ENCODE peak calls at places on chromosomes 13 and 19, in four cellular contexts. One of them, this sample, is unnamed.

GRCh38 chr13:36030670-36031331 is 100.4 kb downstream of the DCLK1 start:
- DNase-seq in stimulated activated CD4-positive, alpha-beta T cell treated with anti-CD3 and anti-CD28 coated beads, Interleukin-12 subunit alpha, Interleukin-12 subunit beta, amount 100 ng/mL, for 4 hours: no peak
- DNase-seq in left colon: no peak
- DNase-seq in T-cell: no peak
- DNase-seq in this sample: no peak

GRCh38 chr19:41376241-41376997 is at the start of gene TMEM91:
- DNase-seq in stimulated activated CD4-positive, alpha-beta T cell treated with anti-CD3 and anti-CD28 coated beads, Interleukin-12 subunit alpha, Interleukin-12 subunit beta, amount 100 ng/mL, for 4 hours: no peak
- DNase-seq in left colon: peak
- DNase-seq in T-cell: no peak
- DNase-seq in this sample: no peak

GRCh38 chr13:40200273-40200978 is 466.0 kb downstream of the FOXO1 start:
- DNase-seq in stimulated activated CD4-positive, alpha-beta T cell treated with anti-CD3 and anti-CD28 coated beads, Interleukin-12 subunit alpha, Interleukin-12 subunit beta, amount 100 ng/mL, for 4 hours: no peak
- DNase-seq in left colon: no peak
- DNase-seq in T-cell: no peak
- DNase-seq in this sample: no peak

GRCh38 chr13:40982772-40983171 is 36.3 kb downstream of the ELF1 start:
- DNase-seq in stimulated activated CD4-positive, alpha-beta T cell treated with anti-CD3 and anti-CD28 coated beads, Interleukin-12 subunit alpha, Interleukin-12 subunit beta, amount 100 ng/mL, for 4 hours: no peak
- DNase-seq in T-cell: no peak
- DNase-seq in left colon: peak
- DNase-seq in this sample: peak

GRCh38 chr13:27012482-27013197 is 159.0 kb downstream of the USP12 start:
- DNase-seq in T-cell: no peak
- DNase-seq in left colon: no peak
- DNase-seq in stimulated activated CD4-positive, alpha-beta T cell treated with anti-CD3 and anti-CD28 coated beads, Interleukin-12 subunit alpha, Interleukin-12 subunit beta, amount 100 ng/mL, for 4 hours: no peak
- DNase-seq in this sample: no peak

GRCh38 chr13:80334582-80335260 is 6.2 kb downstream of the SPRY2 start:
- DNase-seq in left colon: no peak
- DNase-seq in T-cell: no peak
- DNase-seq in stimulated activated CD4-positive, alpha-beta T cell treated with anti-CD3 and anti-CD28 coated beads, Interleukin-12 subunit alpha, Interleukin-12 subunit beta, amount 100 ng/mL, for 4 hours: no peak
- DNase-seq in this sample: no peak

GRCh38 chr19:14514215-14514871 is 3.9 kb downstream of the DNAJB1 start:
- DNase-seq in stimulated activated CD4-positive, alpha-beta T cell treated with anti-CD3 and anti-CD28 coated beads, Interleukin-12 subunit alpha, Interleukin-12 subunit beta, amount 100 ng/mL, for 4 hours: no peak
- DNase-seq in left colon: no peak
- DNase-seq in T-cell: no peak
- DNase-seq in this sample: no peak

GRCh38 chr13:33372251-33372919 is 86.8 kb upstream of the STARD13 start:
- DNase-seq in stimulated activated CD4-positive, alpha-beta T cell treated with anti-CD3 and anti-CD28 coated beads, Interleukin-12 subunit alpha, Interleukin-12 subunit beta, amount 100 ng/mL, for 4 hours: no peak
- DNase-seq in left colon: no peak
- DNase-seq in T-cell: no peak
- DNase-seq in this sample: no peak

GRCh38 chr13:44759222-44759721 is 183.1 kb upstream of the TSC22D1 start:
- DNase-seq in T-cell: no peak
- DNase-seq in stimulated activated CD4-positive, alpha-beta T cell treated with anti-CD3 and anti-CD28 coated beads, Interleukin-12 subunit alpha, Interleukin-12 subunit beta, amount 100 ng/mL, for 4 hours: no peak
- DNase-seq in left colon: no peak
- DNase-seq in this sample: no peak

GRCh38 chr19:37007587-37008220 is 70.5 kb upstream of the ZNF420 start:
- DNase-seq in stimulated activated CD4-positive, alpha-beta T cell treated with anti-CD3 and anti-CD28 coated beads, Interleukin-12 subunit alpha, Interleukin-12 subunit beta, amount 100 ng/mL, for 4 hours: peak
- DNase-seq in left colon: no peak
- DNase-seq in T-cell: peak
- DNase-seq in this sample: peak

GRCh38 chr13:24217601-24218281 is 57.2 kb downstream of the SPATA13 start:
- DNase-seq in left colon: peak
- DNase-seq in stimulated activated CD4-positive, alpha-beta T cell treated with anti-CD3 and anti-CD28 coated beads, Interleukin-12 subunit alpha, Interleukin-12 subunit beta, amount 100 ng/mL, for 4 hours: no peak
- DNase-seq in T-cell: no peak
- DNase-seq in this sample: no peak

GRCh38 chr19:31364956-31365355 is 15.7 kb upstream of the TSHZ3 start:
- DNase-seq in stimulated activated CD4-positive, alpha-beta T cell treated with anti-CD3 and anti-CD28 coated beads, Interleukin-12 subunit alpha, Interleukin-12 subunit beta, amount 100 ng/mL, for 4 hours: no peak
- DNase-seq in left colon: no peak
- DNase-seq in T-cell: no peak
- DNase-seq in this sample: no peak

GRCh38 chr13:48636550-48636949 is 17.2 kb upstream of the CYSLTR2 start:
- DNase-seq in stimulated activated CD4-positive, alpha-beta T cell treated with anti-CD3 and anti-CD28 coated beads, Interleukin-12 subunit alpha, Interleukin-12 subunit beta, amount 100 ng/mL, for 4 hours: no peak
- DNase-seq in T-cell: no peak
- DNase-seq in left colon: no peak
- DNase-seq in this sample: no peak

GRCh38 chr19:42629191-42629590 is 34.5 kb upstream of the CEACAM8 start:
- DNase-seq in stimulated activated CD4-positive, alpha-beta T cell treated with anti-CD3 and anti-CD28 coated beads, Interleukin-12 subunit alpha, Interleukin-12 subunit beta, amount 100 ng/mL, for 4 hours: no peak
- DNase-seq in left colon: no peak
- DNase-seq in T-cell: no peak
- DNase-seq in this sample: no peak

GRCh38 chr19:35429698-35430097 is 18.4 kb upstream of the FFAR2 start:
- DNase-seq in stimulated activated CD4-positive, alpha-beta T cell treated with anti-CD3 and anti-CD28 coated beads, Interleukin-12 subunit alpha, Interleukin-12 subunit beta, amount 100 ng/mL, for 4 hours: no peak
- DNase-seq in T-cell: no peak
- DNase-seq in left colon: peak
- DNase-seq in this sample: no peak

GRCh38 chr13:71751074-71751473 is 115.9 kb downstream of the DACH1 start:
- DNase-seq in T-cell: no peak
- DNase-seq in stimulated activated CD4-positive, alpha-beta T cell treated with anti-CD3 and anti-CD28 coated beads, Interleukin-12 subunit alpha, Interleukin-12 subunit beta, amount 100 ng/mL, for 4 hours: no peak
- DNase-seq in left colon: no peak
- DNase-seq in this sample: no peak

GRCh38 chr19:15635016-15635805 is 5.5 kb upstream of the CYP4F3 start:
- DNase-seq in left colon: no peak
- DNase-seq in T-cell: no peak
- DNase-seq in stimulated activated CD4-positive, alpha-beta T cell treated with anti-CD3 and anti-CD28 coated beads, Interleukin-12 subunit alpha, Interleukin-12 subunit beta, amount 100 ng/mL, for 4 hours: no peak
- DNase-seq in this sample: no peak

GRCh38 chr13:78286748-78287147 is 316.6 kb downstream of the POU4F1 start:
- DNase-seq in left colon: no peak
- DNase-seq in T-cell: no peak
- DNase-seq in stimulated activated CD4-positive, alpha-beta T cell treated with anti-CD3 and anti-CD28 coated beads, Interleukin-12 subunit alpha, Interleukin-12 subunit beta, amount 100 ng/mL, for 4 hours: no peak
- DNase-seq in this sample: no peak

GRCh38 chr19:32901504-32902161 is 32.1 kb upstream of the SLC7A9 start:
- DNase-seq in left colon: no peak
- DNase-seq in stimulated activated CD4-positive, alpha-beta T cell treated with anti-CD3 and anti-CD28 coated beads, Interleukin-12 subunit alpha, Interleukin-12 subunit beta, amount 100 ng/mL, for 4 hours: no peak
- DNase-seq in T-cell: no peak
- DNase-seq in this sample: no peak

GRCh38 chr19:16273005-16273404 is 51.6 kb upstream of the KLF2 start:
- DNase-seq in T-cell: no peak
- DNase-seq in left colon: no peak
- DNase-seq in stimulated activated CD4-positive, alpha-beta T cell treated with anti-CD3 and anti-CD28 coated beads, Interleukin-12 subunit alpha, Interleukin-12 subunit beta, amount 100 ng/mL, for 4 hours: no peak
- DNase-seq in this sample: no peak

GRCh38 chr13:51902776-51903175 is 41.0 kb downstream of the CCDC70 start:
- DNase-seq in T-cell: no peak
- DNase-seq in left colon: no peak
- DNase-seq in stimulated activated CD4-positive, alpha-beta T cell treated with anti-CD3 and anti-CD28 coated beads, Interleukin-12 subunit alpha, Interleukin-12 subunit beta, amount 100 ng/mL, for 4 hours: no peak
- DNase-seq in this sample: no peak

GRCh38 chr13:82747948-82748347 is 1134.3 kb downstream of the SLITRK1 start:
- DNase-seq in T-cell: no peak
- DNase-seq in left colon: no peak
- DNase-seq in stimulated activated CD4-positive, alpha-beta T cell treated with anti-CD3 and anti-CD28 coated beads, Interleukin-12 subunit alpha, Interleukin-12 subunit beta, amount 100 ng/mL, for 4 hours: no peak
- DNase-seq in this sample: no peak

GRCh38 chr13:102913924-102914628 is 68.2 kb downstream of the ERCC5 start:
- DNase-seq in T-cell: no peak
- DNase-seq in left colon: no peak
- DNase-seq in stimulated activated CD4-positive, alpha-beta T cell treated with anti-CD3 and anti-CD28 coated beads, Interleukin-12 subunit alpha, Interleukin-12 subunit beta, amount 100 ng/mL, for 4 hours: no peak
- DNase-seq in this sample: no peak

GRCh38 chr13:81610613-81611012 is 1269.7 kb upstream of the SPRY2 start:
- DNase-seq in T-cell: no peak
- DNase-seq in left colon: no peak
- DNase-seq in stimulated activated CD4-positive, alpha-beta T cell treated with anti-CD3 and anti-CD28 coated beads, Interleukin-12 subunit alpha, Interleukin-12 subunit beta, amount 100 ng/mL, for 4 hours: no peak
- DNase-seq in this sample: no peak

GRCh38 chr13:96338030-96338429 is 248.1 kb downstream of the HS6ST3 start:
- DNase-seq in left colon: no peak
- DNase-seq in T-cell: no peak
- DNase-seq in stimulated activated CD4-positive, alpha-beta T cell treated with anti-CD3 and anti-CD28 coated beads, Interleukin-12 subunit alpha, Interleukin-12 subunit beta, amount 100 ng/mL, for 4 hours: no peak
- DNase-seq in this sample: no peak

GRCh38 chr19:45470147-45471081 is 2.6 kb downstream of the FOSB start:
- DNase-seq in stimulated activated CD4-positive, alpha-beta T cell treated with anti-CD3 and anti-CD28 coated beads, Interleukin-12 subunit alpha, Interleukin-12 subunit beta, amount 100 ng/mL, for 4 hours: no peak
- DNase-seq in left colon: no peak
- DNase-seq in T-cell: no peak
- DNase-seq in this sample: peak

GRCh38 chr19:1396768-1397679 is 4.3 kb downstream of the GAMT start:
- DNase-seq in stimulated activated CD4-positive, alpha-beta T cell treated with anti-CD3 and anti-CD28 coated beads, Interleukin-12 subunit alpha, Interleukin-12 subunit beta, amount 100 ng/mL, for 4 hours: no peak
- DNase-seq in T-cell: no peak
- DNase-seq in left colon: no peak
- DNase-seq in this sample: no peak

GRCh38 chr13:110023729-110024645 is 237.6 kb upstream of the IRS2 start:
- DNase-seq in left colon: peak
- DNase-seq in stimulated activated CD4-positive, alpha-beta T cell treated with anti-CD3 and anti-CD28 coated beads, Interleukin-12 subunit alpha, Interleukin-12 subunit beta, amount 100 ng/mL, for 4 hours: no peak
- DNase-seq in T-cell: no peak
- DNase-seq in this sample: no peak

GRCh38 chr13:99911069-99911964 is 60.2 kb downstream of the ZIC5 start:
- DNase-seq in stimulated activated CD4-positive, alpha-beta T cell treated with anti-CD3 and anti-CD28 coated beads, Interleukin-12 subunit alpha, Interleukin-12 subunit beta, amount 100 ng/mL, for 4 hours: no peak
- DNase-seq in T-cell: no peak
- DNase-seq in left colon: no peak
- DNase-seq in this sample: no peak

GRCh38 chr13:67095621-67096020 is 134.5 kb downstream of the PCDH9 start:
- DNase-seq in left colon: no peak
- DNase-seq in stimulated activated CD4-positive, alpha-beta T cell treated with anti-CD3 and anti-CD28 coated beads, Interleukin-12 subunit alpha, Interleukin-12 subunit beta, amount 100 ng/mL, for 4 hours: no peak
- DNase-seq in T-cell: no peak
- DNase-seq in this sample: no peak

GRCh38 chr13:98892821-98893220 is 85.0 kb downstream of the DOCK9 start:
- DNase-seq in stimulated activated CD4-positive, alpha-beta T cell treated with anti-CD3 and anti-CD28 coated beads, Interleukin-12 subunit alpha, Interleukin-12 subunit beta, amount 100 ng/mL, for 4 hours: no peak
- DNase-seq in left colon: no peak
- DNase-seq in T-cell: no peak
- DNase-seq in this sample: no peak

GRCh38 chr13:33057019-33057785 is 41.0 kb downstream of the KL start:
- DNase-seq in left colon: no peak
- DNase-seq in stimulated activated CD4-positive, alpha-beta T cell treated with anti-CD3 and anti-CD28 coated beads, Interleukin-12 subunit alpha, Interleukin-12 subunit beta, amount 100 ng/mL, for 4 hours: no peak
- DNase-seq in T-cell: no peak
- DNase-seq in this sample: no peak

GRCh38 chr19:33300016-33300981 is 2.0 kb downstream of the CEBPA start:
- DNase-seq in T-cell: no peak
- DNase-seq in left colon: peak
- DNase-seq in stimulated activated CD4-positive, alpha-beta T cell treated with anti-CD3 and anti-CD28 coated beads, Interleukin-12 subunit alpha, Interleukin-12 subunit beta, amount 100 ng/mL, for 4 hours: no peak
- DNase-seq in this sample: no peak

This sample was measured in activated gamma-delta T cell treated with Interleukin-2 at 50 U/mL for 16 hours.